ENCODE peak calls at places on chromosomes 7 and 10, in five cellular contexts. T is mucosa of descending colon, B is pancreas, U is fibroblast of pulmonary artery, X is kidney. K is an unnamed sample.

GRCh38 chr10:97101166-97101940 is 84.4 kb downstream of the SLIT1 start:
- DNase-seq in T (no peak), B (no peak), U (no peak), X (no peak), K (no peak)

GRCh38 chr10:91422915-91423314 is 12.8 kb downstream of the HECTD2 start:
- DNase-seq in T (no peak), B (no peak), U (no peak), X (no peak), K (no peak)

GRCh38 chr7:138797715-138798320 is at the start of the genes ATP6V0A4 and TMEM213:
- DNase-seq in T (no peak), B (peak), U (no peak), X (peak), K (no peak)

GRCh38 chr7:44470628-44471245 is 19.7 kb downstream of the NUDCD3 start:
- DNase-seq in T (no peak), B (no peak), U (no peak), X (no peak), K (no peak)

GRCh38 chr10:74058658-74059057 is 60.7 kb downstream of the VCL start:
- DNase-seq in T (peak), B (no peak), U (peak), X (no peak), K (peak)

GRCh38 chr10:50946991-50947781 is 61.8 kb upstream of the A1CF start:
- DNase-seq in T (no peak), B (no peak), U (no peak), X (no peak), K (peak)

GRCh38 chr10:123999261-123999660 is 94.1 kb downstream of the CHST15 start:
- DNase-seq in T (no peak), B (no peak), U (no peak), X (no peak), K (no peak)

GRCh38 chr10:78640981-78641646 is 427.7 kb upstream of the ZMIZ1 start:
- DNase-seq in T (no peak), B (no peak), U (no peak), X (no peak), K (no peak)

GRCh38 chr10:14749051-14749809 is 25.5 kb downstream of the FAM107B start:
- DNase-seq in T (peak), B (peak), U (no peak), X (no peak), K (no peak)

GRCh38 chr7:120645976-120646375 is 212.0 kb downstream of the TSPAN12 start:
- DNase-seq in T (no peak), B (no peak), U (no peak), X (no peak), K (no peak)

GRCh38 chr7:132592238-132592946 is 16.1 kb upstream of the PLXNA4 start:
- DNase-seq in T (no peak), B (no peak), U (no peak), X (no peak), K (no peak)

GRCh38 chr7:492714-493065 is 27.0 kb downstream of the PDGFA start:
- DNase-seq in T (no peak), B (peak), U (no peak), X (peak), K (no peak)

GRCh38 chr7:44291066-44291732 is 34.2 kb downstream of the CAMK2B start:
- DNase-seq in T (peak), B (peak), U (peak), X (peak), K (peak)

GRCh38 chr7:152664636-152665035 is 11.3 kb downstream of the XRCC2 start:
- DNase-seq in T (no peak), B (no peak), U (peak), X (no peak), K (peak)

GRCh38 chr10:112429147-112429546 is 17.6 kb downstream of the ZDHHC6 start:
- DNase-seq in T (no peak), B (no peak), U (no peak), X (no peak), K (no peak)

GRCh38 chr10:69335613-69336012 is 57.3 kb downstream of the HK1 start:
- DNase-seq in T (no peak), B (no peak), U (no peak), X (no peak), K (no peak)
- H3K4me3 ChIP-seq in T (no peak), B (no peak), U (no peak), X (peak), K (no peak)

DNA sequence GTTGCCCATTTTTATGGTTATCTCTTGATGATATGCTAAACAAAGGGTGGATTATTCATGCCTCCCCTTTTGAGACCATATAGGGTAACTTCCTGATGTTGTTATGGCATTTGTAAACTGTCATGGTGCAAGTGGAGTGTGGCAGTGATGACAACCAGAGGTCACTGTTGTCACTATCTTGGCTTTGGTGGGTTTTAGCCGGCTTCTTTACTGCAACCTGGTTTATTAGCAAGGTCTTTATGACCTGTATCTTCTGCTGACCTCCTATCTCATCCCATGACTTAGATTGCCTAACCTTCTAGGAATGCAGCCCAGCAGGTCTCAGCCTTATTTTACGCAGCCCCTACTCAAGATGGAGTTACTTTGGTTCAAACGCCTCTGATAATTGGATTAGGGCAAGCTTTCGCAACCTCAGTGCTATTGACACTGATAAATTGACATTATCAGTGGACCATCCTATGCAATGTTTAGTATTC is 36.9 kb downstream of the BAG3 start:
- DNase-seq in T (no peak), B (no peak), U (no peak), X (no peak), K (no peak)
- TF ChIP-seq CTCF in T (no peak), B (no peak), U (no peak), X (no peak), K (no peak)

GRCh38 chr7:46586406-46586805 is 665.3 kb upstream of the IGFBP3 start:
- DNase-seq in T (no peak), B (no peak), U (peak), X (no peak), K (peak)
- H3K4me3 ChIP-seq in T (no peak), B (no peak), U (no peak), X (no peak), K (no peak)

GRCh38 chr7:142248166-142249160 is 9.4 kb downstream of the PRSS58 start:
- DNase-seq in T (no peak), B (no peak), U (no peak), X (no peak), K (no peak)
- TF ChIP-seq CTCF in T (no peak), B (no peak), U (no peak), X (no peak), K (no peak)

GRCh38 chr10:47164800-47165128 is 135.2 kb upstream of the GDF10 start:
- DNase-seq in T (no peak), B (no peak), U (no peak), X (no peak), K (no peak)

GRCh38 chr10:47165168-47165710 is 134.8 kb upstream of the GDF10 start:
- DNase-seq in T (no peak), B (no peak), U (no peak), X (no peak), K (no peak)

GRCh38 chr10:47164126-47164799 is 135.7 kb upstream of the GDF10 start:
- DNase-seq in T (no peak), B (no peak), U (peak), X (no peak), K (peak)

GRCh38 chr10:47166405-47166777 is 133.6 kb upstream of the GDF10 start:
- DNase-seq in T (no peak), B (no peak), U (no peak), X (no peak), K (no peak)

DNA sequence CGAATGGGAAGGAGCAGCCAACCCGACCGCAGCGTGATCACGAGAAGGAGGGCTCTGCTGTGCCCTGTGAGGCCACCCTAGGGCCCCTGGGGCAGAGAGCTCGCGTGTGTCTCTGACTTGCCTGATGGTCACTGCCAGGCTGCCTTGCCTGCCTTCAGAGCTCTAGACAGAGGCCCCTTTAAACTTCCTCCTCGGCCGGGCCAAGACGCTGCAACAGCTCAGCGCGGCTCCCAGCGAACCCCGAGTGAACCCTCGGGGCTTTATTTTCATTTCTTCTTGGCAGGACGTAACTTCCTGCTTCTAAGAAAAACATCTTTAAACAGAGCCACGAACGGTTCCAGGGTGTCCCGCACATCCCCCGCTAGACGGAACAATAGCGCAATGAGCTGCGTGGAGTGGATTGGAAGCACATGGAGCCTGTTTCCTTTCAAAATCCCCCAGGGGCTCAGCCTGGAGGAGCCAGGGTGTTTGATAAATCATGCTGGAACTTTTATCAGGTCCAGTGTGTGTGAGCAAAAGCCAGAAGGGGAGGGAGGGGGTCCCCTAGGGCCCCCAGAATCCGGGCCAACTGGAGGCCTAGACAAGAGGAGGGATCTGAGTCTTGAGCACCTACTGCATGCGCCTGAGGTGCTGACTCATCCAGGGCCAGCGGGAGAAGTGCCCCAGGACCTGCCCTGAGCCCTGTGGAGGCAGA is 134.1 kb upstream of the GDF10 start:
- DNase-seq in T (peak), B (no peak), U (peak), X (peak), K (peak)
- H3K4me3 ChIP-seq in T (no peak), B (no peak), U (peak), X (peak), K (peak)

GRCh38 chr7:6111041-6111440 is 79.9 kb downstream of the ANKRD61 start:
- DNase-seq in T (no peak), B (no peak), U (no peak), X (no peak), K (no peak)
- TF ChIP-seq CTCF in T (no peak), B (no peak), U (no peak), X (no peak), K (no peak)

GRCh38 chr7:149741629-149742028 is 31.8 kb downstream of the ZNF467 start:
- DNase-seq in T (no peak), B (peak), U (no peak), X (no peak), K (no peak)

GRCh38 chr7:149743481-149743880 is 29.9 kb downstream of the ZNF467 start:
- DNase-seq in T (no peak), B (no peak), U (no peak), X (no peak), K (no peak)

GRCh38 chr7:149736478-149737360 is 36.7 kb downstream of the ZNF467 start:
- DNase-seq in T (no peak), B (peak), U (no peak), X (peak), K (no peak)

DNA sequence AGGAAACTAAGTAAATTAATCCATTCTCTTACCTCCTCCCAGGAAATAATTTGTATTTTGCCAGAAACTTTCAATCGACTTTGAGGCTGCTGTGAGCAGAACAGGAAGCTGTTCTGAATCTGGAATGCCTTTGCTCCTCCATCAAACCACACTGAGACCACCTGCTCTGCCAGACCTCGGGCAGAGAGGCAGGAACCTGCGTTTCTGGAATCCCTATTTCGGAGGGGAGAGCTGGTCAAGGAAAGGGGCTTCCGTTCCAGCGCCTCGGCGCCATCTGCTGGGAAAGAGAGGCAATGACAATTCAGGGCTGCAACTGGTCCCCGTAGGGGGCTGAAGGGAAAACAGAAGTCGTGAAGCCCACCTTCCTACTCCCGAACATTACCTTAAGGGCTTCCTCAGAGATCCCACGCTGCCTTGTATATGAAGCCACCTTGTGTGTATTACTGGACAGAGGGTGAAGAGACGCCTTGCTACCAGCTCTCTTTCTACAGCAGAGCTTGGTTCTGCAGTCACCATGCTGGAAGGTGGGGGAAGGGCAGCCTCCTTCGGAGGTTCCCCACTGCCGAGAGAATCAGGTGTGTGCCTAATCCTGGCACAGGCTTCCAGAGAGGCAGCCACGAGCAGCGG is 31.2 kb downstream of the ZNF467 start:
- DNase-seq in T (peak), B (peak), U (peak), X (peak), K (peak)
- H3K4me3 ChIP-seq in T (no peak), B (peak), U (peak), X (peak), K (peak)

K was measured in cardiac fibroblast.